ENCODE peak calls at places on chromosome 18, in six cellular contexts. One of them, this sample, is unnamed.

GRCh38 chr18:22933958-22934423 is 863 bp downstream of the RBBP8 start:
- DNase-seq in fibroblast of lung: no peak
- DNase-seq in heart right ventricle: no peak
- DNase-seq in stomach: no peak
- DNase-seq in body of pancreas: no peak
- DNase-seq in AG04450: no peak
- DNase-seq in this sample: no peak

GRCh38 chr18:23529597-23529996 is 26.3 kb downstream of the RMC1 start:
- DNase-seq in fibroblast of lung: peak; percentile 69
- DNase-seq in stomach: no peak
- DNase-seq in body of pancreas: no peak
- DNase-seq in AG04450: no peak
- DNase-seq in heart right ventricle: no peak
- DNase-seq in this sample: peak; percentile 70

GRCh38 chr18:24189007-24189528 is 50.2 kb downstream of the CABYR start:
- DNase-seq in stomach: no peak
- DNase-seq in AG04450: no peak
- DNase-seq in body of pancreas: no peak
- DNase-seq in heart right ventricle: no peak
- DNase-seq in fibroblast of lung: peak; percentile 20
- DNase-seq in this sample: no peak

GRCh38 chr18:32372381-32373061 is 98.2 kb downstream of the GAREM1 start:
- DNase-seq in AG04450: no peak
- DNase-seq in stomach: peak; percentile 81
- DNase-seq in body of pancreas: peak; percentile 88
- DNase-seq in heart right ventricle: no peak
- DNase-seq in fibroblast of lung: no peak
- DNase-seq in this sample: peak; percentile 98

GRCh38 chr18:41038071-41038470 is 917.0 kb upstream of the PIK3C3 start:
- DNase-seq in AG04450: no peak
- DNase-seq in stomach: no peak
- DNase-seq in fibroblast of lung: no peak
- DNase-seq in body of pancreas: no peak
- DNase-seq in heart right ventricle: no peak
- DNase-seq in this sample: peak; percentile 18

GRCh38 chr18:35415511-35416427 is 38.6 kb upstream of the ZNF396 start:
- DNase-seq in stomach: no peak
- DNase-seq in heart right ventricle: no peak
- DNase-seq in fibroblast of lung: peak; percentile 34
- DNase-seq in body of pancreas: no peak
- DNase-seq in AG04450: no peak
- DNase-seq in this sample: no peak

GRCh38 chr18:40678318-40678717 is 1276.7 kb upstream of the PIK3C3 start:
- DNase-seq in stomach: no peak
- DNase-seq in heart right ventricle: no peak
- DNase-seq in fibroblast of lung: no peak
- DNase-seq in AG04450: no peak
- DNase-seq in body of pancreas: no peak
- DNase-seq in this sample: no peak

GRCh38 chr18:61597321-61597720 is 264.1 kb downstream of the CDH20 start:
- DNase-seq in heart right ventricle: no peak
- DNase-seq in stomach: no peak
- DNase-seq in body of pancreas: no peak
- DNase-seq in AG04450: no peak
- DNase-seq in fibroblast of lung: no peak
- DNase-seq in this sample: no peak

GRCh38 chr18:61001138-61001537 is 332.1 kb upstream of the CDH20 start:
- DNase-seq in heart right ventricle: no peak
- DNase-seq in body of pancreas: no peak
- DNase-seq in stomach: no peak
- DNase-seq in fibroblast of lung: no peak
- DNase-seq in AG04450: no peak
- DNase-seq in this sample: peak; percentile 20

GRCh38 chr18:55486936-55487335 is 101.1 kb downstream of the TCF4 start:
- DNase-seq in stomach: no peak
- DNase-seq in fibroblast of lung: no peak
- DNase-seq in body of pancreas: no peak
- DNase-seq in heart right ventricle: no peak
- DNase-seq in AG04450: no peak
- DNase-seq in this sample: no peak

GRCh38 chr18:55488473-55488872 is 99.5 kb downstream of the TCF4 start:
- DNase-seq in fibroblast of lung: no peak
- DNase-seq in AG04450: no peak
- DNase-seq in stomach: no peak
- DNase-seq in heart right ventricle: no peak
- DNase-seq in body of pancreas: no peak
- DNase-seq in this sample: no peak

GRCh38 chr18:55487997-55488396 is 100.0 kb downstream of the TCF4 start:
- DNase-seq in stomach: no peak
- DNase-seq in AG04450: no peak
- DNase-seq in fibroblast of lung: no peak
- DNase-seq in body of pancreas: no peak
- DNase-seq in heart right ventricle: no peak
- DNase-seq in this sample: no peak

GRCh38 chr18:55489742-55490055 is 98.3 kb downstream of the TCF4 start:
- DNase-seq in AG04450: no peak
- DNase-seq in heart right ventricle: no peak
- DNase-seq in fibroblast of lung: peak; percentile 64
- DNase-seq in body of pancreas: no peak
- DNase-seq in stomach: no peak
- DNase-seq in this sample: no peak

DNA sequence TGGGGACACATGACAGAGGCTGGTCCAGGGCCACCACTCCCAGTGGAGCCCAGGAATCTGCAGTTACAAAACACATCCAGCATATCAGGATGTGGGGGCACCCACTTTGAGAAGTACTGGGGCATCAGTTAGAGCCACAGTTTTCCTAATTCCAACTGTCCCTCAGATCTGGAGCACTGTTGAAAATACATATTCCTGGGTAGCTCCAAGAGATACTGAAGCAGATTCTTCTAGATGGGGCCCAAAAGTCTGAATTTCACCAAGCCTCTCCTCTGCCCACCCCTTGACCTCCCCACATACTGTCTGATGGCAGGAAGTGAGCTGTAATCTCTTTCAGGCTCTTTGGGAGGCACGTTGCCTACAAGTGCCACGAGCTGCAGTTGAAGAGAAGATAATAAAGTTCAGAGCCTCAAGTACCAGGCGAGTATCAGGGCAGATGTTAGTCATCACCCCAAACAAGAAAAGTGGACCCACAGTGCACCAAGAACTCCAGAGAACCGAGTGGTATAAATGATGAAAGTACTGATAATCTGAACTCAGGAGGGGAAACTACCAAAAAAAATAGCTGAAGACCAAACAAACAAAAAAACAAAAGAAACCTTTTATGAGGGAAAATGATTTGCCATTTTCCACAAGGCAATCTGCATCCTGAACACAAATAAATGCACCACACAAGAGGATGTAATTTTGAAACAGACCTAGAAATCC is 98.8 kb downstream of the TCF4 start:
- DNase-seq in body of pancreas: no peak
- DNase-seq in stomach: no peak
- DNase-seq in fibroblast of lung: peak; percentile 57
- DNase-seq in AG04450: no peak
- DNase-seq in heart right ventricle: no peak
- DNase-seq in this sample: no peak
- H3K27ac ChIP-seq in body of pancreas: no peak overlapping the region
- H3K27ac ChIP-seq in stomach: no peak overlapping the region
- H3K27ac ChIP-seq in fibroblast of lung: no peak overlapping the region
- H3K27ac ChIP-seq in AG04450: no peak overlapping the region
- H3K27ac ChIP-seq in heart right ventricle: no peak overlapping the region
- H3K27ac ChIP-seq in this sample: no peak overlapping the region

GRCh38 chr18:10139783-10140410 is 226.1 kb downstream of the VAPA start:
- DNase-seq in fibroblast of lung: peak; percentile 91
- DNase-seq in AG04450: no peak
- DNase-seq in stomach: no peak
- DNase-seq in body of pancreas: no peak
- DNase-seq in heart right ventricle: no peak
- DNase-seq in this sample: peak; percentile 24
- H3K27ac ChIP-seq in fibroblast of lung: no peak overlapping the region
- H3K27ac ChIP-seq in AG04450: peak overlapping the region; percentile 11
- H3K27ac ChIP-seq in stomach: no peak overlapping the region
- H3K27ac ChIP-seq in body of pancreas: peak overlapping the region; percentile 36
- H3K27ac ChIP-seq in heart right ventricle: no peak overlapping the region
- H3K27ac ChIP-seq in this sample: no peak overlapping the region

DNA sequence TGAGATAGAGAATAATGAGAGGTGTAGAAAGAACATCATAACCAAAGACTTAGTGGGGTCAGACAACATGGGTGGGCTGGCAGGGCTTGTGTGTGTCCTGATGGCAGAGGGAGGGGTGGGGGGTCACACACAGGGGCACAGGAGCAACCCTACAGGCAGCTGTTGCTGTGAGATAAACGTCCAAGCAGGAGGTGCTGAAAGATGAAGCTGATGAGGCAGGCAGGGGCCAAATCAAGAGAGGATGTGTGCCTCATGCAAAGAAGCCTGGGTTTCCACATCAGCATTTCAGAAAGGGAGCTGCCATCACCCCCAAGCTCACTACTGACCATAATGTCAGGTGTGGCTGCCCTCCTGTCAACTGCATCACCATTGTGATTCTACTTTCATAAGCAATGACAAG is 16.0 kb upstream of the SKA1 start:
- DNase-seq in body of pancreas: no peak
- DNase-seq in fibroblast of lung: no peak
- DNase-seq in heart right ventricle: no peak
- DNase-seq in stomach: no peak
- DNase-seq in AG04450: no peak
- DNase-seq in this sample: no peak
- H3K27ac ChIP-seq in body of pancreas: no peak overlapping the region
- H3K27ac ChIP-seq in fibroblast of lung: no peak overlapping the region
- H3K27ac ChIP-seq in heart right ventricle: no peak overlapping the region
- H3K27ac ChIP-seq in stomach: no peak overlapping the region
- H3K27ac ChIP-seq in AG04450: no peak overlapping the region
- H3K27ac ChIP-seq in this sample: no peak overlapping the region

DNA sequence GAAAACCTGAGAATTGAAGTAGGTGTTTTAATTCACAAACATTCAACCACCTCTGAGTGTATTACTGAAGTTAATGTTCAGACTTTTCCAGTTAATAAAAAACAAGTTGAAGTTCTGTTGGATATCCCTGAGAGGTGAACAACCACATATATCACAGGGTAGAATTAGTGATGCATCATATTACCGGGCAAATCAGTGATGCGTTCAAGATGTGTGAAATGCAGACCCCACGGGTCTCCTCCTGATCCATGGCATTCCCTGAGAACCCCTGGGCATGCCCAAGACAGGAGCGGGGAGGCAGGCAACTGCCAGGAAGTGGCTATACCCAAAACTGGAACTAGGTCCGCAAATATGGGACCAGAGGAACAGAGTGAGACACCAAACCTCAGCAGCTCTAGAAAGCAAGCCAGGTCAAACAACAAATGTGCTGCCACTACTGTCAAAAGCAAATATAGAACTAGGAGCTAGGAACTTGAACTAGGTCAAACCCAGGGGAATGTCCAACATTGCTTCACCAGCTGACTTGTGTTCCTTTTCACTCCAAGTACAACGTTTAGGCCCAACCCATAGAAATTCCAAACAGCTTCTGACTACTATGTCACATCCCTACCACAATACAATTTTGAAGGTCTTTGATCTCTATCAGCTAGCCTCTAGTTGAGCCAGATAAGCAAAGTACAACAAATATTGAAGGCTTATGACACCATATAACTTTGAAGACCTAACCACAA is 20.2 kb downstream of the PSTPIP2 start:
- DNase-seq in body of pancreas: peak; percentile 34
- DNase-seq in stomach: peak; percentile 53
- DNase-seq in heart right ventricle: no peak
- DNase-seq in AG04450: no peak
- DNase-seq in fibroblast of lung: peak; percentile 81
- DNase-seq in this sample: peak; percentile 66
- H3K27ac ChIP-seq in body of pancreas: no peak overlapping the region
- H3K27ac ChIP-seq in stomach: peak overlapping the region; percentile 5
- H3K27ac ChIP-seq in heart right ventricle: peak overlapping the region; percentile 20
- H3K27ac ChIP-seq in AG04450: peak overlapping the region; percentile 31
- H3K27ac ChIP-seq in fibroblast of lung: no peak overlapping the region
- H3K27ac ChIP-seq in this sample: peak overlapping the region; percentile 53

DNA sequence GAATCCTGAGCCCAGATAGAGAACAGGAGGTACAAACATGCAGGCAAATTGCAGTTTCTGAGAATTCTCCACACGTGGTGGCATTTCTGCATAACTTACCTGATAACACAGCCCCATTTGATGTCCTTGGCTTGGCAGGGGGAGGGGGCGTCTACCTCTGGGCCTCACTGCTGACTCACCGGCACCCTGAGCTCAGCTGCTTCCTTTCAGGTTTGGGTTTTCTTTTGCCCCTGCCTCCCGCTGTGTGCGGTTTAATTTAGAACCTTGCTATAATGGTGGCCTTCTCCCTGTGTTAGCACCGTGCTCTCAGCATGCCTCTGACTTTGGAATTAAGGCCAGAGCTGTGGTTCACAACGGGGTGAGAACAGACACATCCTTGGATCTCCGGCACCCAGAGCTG is 4.4 kb downstream of the CTIF start:
- DNase-seq in heart right ventricle: no peak
- DNase-seq in fibroblast of lung: peak; percentile 46
- DNase-seq in AG04450: no peak
- DNase-seq in body of pancreas: peak; percentile 77
- DNase-seq in stomach: no peak
- DNase-seq in this sample: no peak
- H3K27ac ChIP-seq in heart right ventricle: no peak overlapping the region
- H3K27ac ChIP-seq in fibroblast of lung: no peak overlapping the region
- H3K27ac ChIP-seq in AG04450: no peak overlapping the region
- H3K27ac ChIP-seq in body of pancreas: no peak overlapping the region
- H3K27ac ChIP-seq in stomach: no peak overlapping the region
- H3K27ac ChIP-seq in this sample: peak overlapping the region; percentile 91